ENCODE peak calls at places on chromosomes 3 and 15, in four cellular contexts. E is transverse colon, S is sigmoid colon, H is endothelial cell of umbilical vein. G is an unnamed sample.

GRCh38 chr15:68816158-68816557 is 4.5 kb downstream of the ANP32A start:
- DNase-seq in E (no peak), S (no peak), H (no peak), G (no peak)

GRCh38 chr15:43225201-43225949 is 4.6 kb upstream of the EPB42 start:
- DNase-seq in E (peak), S (no peak), H (peak), G (no peak)

GRCh38 chr3:131033480-131034080 is 6.9 kb downstream of the NEK11 start:
- DNase-seq in E (no peak), S (no peak), H (peak), G (no peak)

GRCh38 chr3:72408983-72409779 is 439.1 kb downstream of the SHQ1 start:
- DNase-seq in E (no peak), S (no peak), H (no peak), G (no peak)

GRCh38 chr3:45692866-45693265 is 3.7 kb downstream of the SACM1L start:
- DNase-seq in E (no peak), S (no peak), H (no peak), G (no peak)

GRCh38 chr3:175002732-175003143 is 143.6 kb downstream of the NAALADL2 start:
- DNase-seq in E (no peak), S (no peak), H (no peak), G (no peak)

GRCh38 chr3:72154391-72155300 is 369.7 kb upstream of the PROK2 start:
- DNase-seq in E (no peak), S (no peak), H (no peak), G (no peak)

GRCh38 chr15:63708141-63708772 is 111.1 kb downstream of the FBXL22 start:
- DNase-seq in E (no peak), S (no peak), H (peak), G (no peak)

GRCh38 chr3:43892535-43892934 is 201.8 kb downstream of the ABHD5 start:
- DNase-seq in E (no peak), S (no peak), H (no peak), G (no peak)

GRCh38 chr15:101258238-101259144 is 6.6 kb upstream of the CHSY1 start:
- DNase-seq in E (peak), S (peak), H (peak), G (no peak)

GRCh38 chr3:25002052-25002451 is 426.0 kb upstream of the RARB start:
- DNase-seq in E (no peak), S (no peak), H (no peak), G (no peak)

GRCh38 chr3:24999357-24999756 is 428.7 kb upstream of the RARB start:
- DNase-seq in E (no peak), S (no peak), H (no peak), G (no peak)

DNA sequence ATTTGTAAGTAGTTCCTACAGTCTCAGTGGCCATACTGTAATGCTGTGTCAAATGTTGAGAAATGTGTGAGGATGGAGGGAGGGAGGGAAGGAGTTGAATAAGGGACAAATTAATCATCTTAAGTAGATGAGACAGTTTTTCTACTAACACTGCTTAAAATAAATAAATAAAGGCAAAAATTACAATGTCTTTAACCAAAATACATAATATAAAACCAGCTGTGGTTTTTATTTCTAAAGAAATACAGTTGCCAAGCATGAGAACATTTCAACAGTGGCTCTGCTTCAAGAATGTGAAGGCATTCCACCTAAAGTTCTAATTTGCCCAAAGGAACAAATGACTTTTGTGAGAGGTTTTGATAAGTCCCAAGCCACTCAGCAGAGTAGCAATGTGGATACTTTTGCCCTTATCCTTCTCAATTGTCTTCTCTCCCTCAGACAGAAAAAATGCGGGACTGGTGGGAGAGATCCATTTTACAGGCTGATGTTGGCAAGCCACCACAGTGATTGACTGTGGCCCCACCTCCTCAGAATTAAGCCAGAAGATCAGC is 426.9 kb upstream of the RARB start:
- DNase-seq in E (no peak), S (no peak), H (no peak), G (no peak)
- TF ChIP-seq POLR2AphosphoS5 in E (no peak), S (no peak), H (no peak), G (no peak)

DNA sequence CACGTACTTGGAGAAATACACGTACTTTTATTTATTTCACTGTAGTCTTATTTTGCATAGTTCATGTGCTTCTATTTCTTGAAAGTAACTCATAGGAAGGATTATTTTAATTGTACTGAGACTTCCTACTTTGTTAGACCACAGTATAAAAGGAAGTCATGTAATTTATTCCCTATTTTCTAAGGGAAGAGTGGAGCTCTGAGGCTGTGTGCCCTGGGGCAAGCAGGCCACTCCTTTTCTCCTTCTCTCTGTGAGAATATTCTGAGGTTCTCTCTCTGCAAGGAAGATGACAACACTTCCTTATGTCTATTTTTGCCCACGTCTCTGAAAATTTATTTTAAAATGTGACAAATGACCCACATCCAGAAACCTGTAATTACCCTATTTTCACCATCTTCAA is 10.9 kb downstream of the KCTD6 start:
- DNase-seq in E (no peak), S (no peak), H (no peak), G (no peak)
- TF ChIP-seq POLR2AphosphoS5 in E (no peak), S (no peak), H (no peak), G (no peak)

GRCh38 chr3:37590328-37591079 is 271.2 kb upstream of the CTDSPL start:
- DNase-seq in E (peak), S (peak), H (no peak), G (peak)

GRCh38 chr3:37588761-37589160 is 272.9 kb upstream of the CTDSPL start:
- DNase-seq in E (no peak), S (no peak), H (no peak), G (no peak)

GRCh38 chr3:37592328-37592727 is 269.4 kb upstream of the CTDSPL start:
- DNase-seq in E (no peak), S (no peak), H (no peak), G (no peak)

GRCh38 chr3:37593796-37594195 is 267.9 kb upstream of the CTDSPL start:
- DNase-seq in E (no peak), S (no peak), H (no peak), G (no peak)

GRCh38 chr3:37591130-37591865 is 270.4 kb upstream of the CTDSPL start:
- DNase-seq in E (no peak), S (peak), H (no peak), G (no peak)
- TF ChIP-seq POLR2AphosphoS5 in E (peak), S (peak), H (no peak), G (no peak)

GRCh38 chr3:156818890-156819289 is 7.3 kb upstream of the LEKR1 start:
- DNase-seq in E (no peak), S (no peak), H (peak), G (no peak)
- TF ChIP-seq POLR2AphosphoS5 in E (no peak), S (no peak), H (peak), G (no peak)

DNA sequence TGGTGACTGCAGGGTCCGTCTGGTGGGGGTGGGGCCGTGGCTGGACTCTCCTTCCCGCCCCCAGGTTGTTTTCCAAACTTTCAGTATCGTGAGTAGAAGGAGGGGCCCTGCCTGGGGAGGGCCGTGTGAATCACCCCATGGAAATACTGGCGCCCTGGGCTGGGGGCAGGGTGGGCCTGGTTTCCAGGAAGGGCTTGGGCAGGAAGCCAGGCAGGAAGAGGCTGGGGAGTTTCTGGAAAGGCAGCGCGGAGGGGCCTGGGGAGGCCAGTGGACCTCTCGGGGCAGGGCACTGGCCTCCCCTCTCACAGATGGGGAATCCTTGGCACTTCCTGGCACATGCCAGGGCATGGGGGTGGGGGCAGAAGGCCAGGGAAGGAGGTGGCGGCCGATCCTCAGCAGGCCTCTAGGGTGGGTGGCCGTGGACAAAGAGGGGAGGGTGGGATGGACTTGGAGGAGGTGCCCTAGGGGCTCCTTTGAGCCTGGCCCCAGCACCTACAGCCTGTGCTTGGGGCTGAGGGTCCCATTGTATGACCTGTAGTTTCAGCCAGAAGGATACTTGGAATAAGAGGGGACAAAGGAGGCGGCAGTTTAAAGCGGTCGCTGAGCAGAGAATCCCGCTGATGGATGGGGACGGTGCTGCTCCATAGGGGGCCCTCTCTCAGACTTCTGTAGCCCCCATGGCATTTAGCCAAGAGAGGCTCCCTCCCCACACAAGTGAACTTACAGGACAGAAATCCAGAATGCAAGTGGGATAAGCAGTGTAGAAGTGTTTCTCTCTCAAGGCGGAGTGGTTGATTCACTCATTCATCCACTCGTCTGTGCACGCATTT is 56.5 kb upstream of the GATA2 start:
- DNase-seq in E (no peak), S (no peak), H (peak), G (peak)
- TF ChIP-seq POLR2AphosphoS5 in E (no peak), S (no peak), H (peak), G (no peak)

G was measured in suprapubic skin.